ENCODE peak calls at places on chromosomes 2 and 18, in six cellular contexts. One of them, this sample, is unnamed.

GRCh38 chr2:169625781-169626180 is 41.6 kb downstream of the PPIG start:
- DNase-seq in body of pancreas: no peak
- DNase-seq in hippocampal formation: no peak
- DNase-seq in neural crest cell: no peak
- DNase-seq in esophagus squamous epithelium: no peak
- DNase-seq in left ventricle myocardium superior: no peak
- DNase-seq in this sample: no peak

GRCh38 chr2:66839551-66840320 is 404.8 kb downstream of the MEIS1 start:
- DNase-seq in body of pancreas: peak
- DNase-seq in hippocampal formation: no peak
- DNase-seq in neural crest cell: no peak
- DNase-seq in esophagus squamous epithelium: no peak
- DNase-seq in left ventricle myocardium superior: no peak
- DNase-seq in this sample: no peak

GRCh38 chr2:191247381-191248057 is 2.3 kb downstream of the MYO1B start:
- DNase-seq in body of pancreas: peak
- DNase-seq in hippocampal formation: no peak
- DNase-seq in neural crest cell: no peak
- DNase-seq in esophagus squamous epithelium: no peak
- DNase-seq in left ventricle myocardium superior: no peak
- DNase-seq in this sample: peak

GRCh38 chr18:67516432-67517223 is at the start of gene DSEL:
- DNase-seq in body of pancreas: peak
- DNase-seq in hippocampal formation: peak
- DNase-seq in neural crest cell: peak
- DNase-seq in esophagus squamous epithelium: peak
- DNase-seq in left ventricle myocardium superior: peak
- DNase-seq in this sample: peak

GRCh38 chr2:39696072-39696471 is 30.4 kb downstream of the TMEM178A start:
- DNase-seq in body of pancreas: no peak
- DNase-seq in hippocampal formation: no peak
- DNase-seq in neural crest cell: no peak
- DNase-seq in esophagus squamous epithelium: no peak
- DNase-seq in left ventricle myocardium superior: no peak
- DNase-seq in this sample: peak

GRCh38 chr2:66235408-66235807 is 199.5 kb upstream of the MEIS1 start:
- DNase-seq in body of pancreas: no peak
- DNase-seq in hippocampal formation: no peak
- DNase-seq in neural crest cell: no peak
- DNase-seq in esophagus squamous epithelium: no peak
- DNase-seq in left ventricle myocardium superior: no peak
- DNase-seq in this sample: no peak

GRCh38 chr18:11392292-11392691 is 217.1 kb upstream of the SLC35G4 start:
- DNase-seq in body of pancreas: no peak
- DNase-seq in hippocampal formation: no peak
- DNase-seq in neural crest cell: no peak
- DNase-seq in esophagus squamous epithelium: no peak
- DNase-seq in left ventricle myocardium superior: no peak
- DNase-seq in this sample: peak

GRCh38 chr2:20755132-20755800 is 67.6 kb downstream of the LDAH start:
- DNase-seq in body of pancreas: no peak
- DNase-seq in hippocampal formation: no peak
- DNase-seq in neural crest cell: no peak
- DNase-seq in esophagus squamous epithelium: no peak
- DNase-seq in left ventricle myocardium superior: no peak
- DNase-seq in this sample: no peak

GRCh38 chr2:10188211-10188610 is 65.7 kb downstream of the RRM2 start:
- DNase-seq in body of pancreas: no peak
- DNase-seq in hippocampal formation: no peak
- DNase-seq in neural crest cell: no peak
- DNase-seq in esophagus squamous epithelium: no peak
- DNase-seq in left ventricle myocardium superior: no peak
- DNase-seq in this sample: peak

GRCh38 chr18:49250819-49251388 is 209.5 kb downstream of the DYM start:
- DNase-seq in body of pancreas: no peak
- DNase-seq in hippocampal formation: no peak
- DNase-seq in neural crest cell: no peak
- DNase-seq in esophagus squamous epithelium: no peak
- DNase-seq in left ventricle myocardium superior: no peak
- DNase-seq in this sample: peak

GRCh38 chr18:54382733-54383252 is 25.1 kb downstream of the C18orf54 start:
- DNase-seq in body of pancreas: no peak
- DNase-seq in hippocampal formation: no peak
- DNase-seq in neural crest cell: no peak
- DNase-seq in esophagus squamous epithelium: no peak
- DNase-seq in left ventricle myocardium superior: no peak
- DNase-seq in this sample: no peak

GRCh38 chr2:38037757-38038615 is 38.0 kb downstream of the CYP1B1 start:
- DNase-seq in body of pancreas: peak
- DNase-seq in hippocampal formation: no peak
- DNase-seq in neural crest cell: no peak
- DNase-seq in esophagus squamous epithelium: no peak
- DNase-seq in left ventricle myocardium superior: peak
- DNase-seq in this sample: peak

GRCh38 chr2:173631123-173631450 is 276.4 kb downstream of the CDCA7 start:
- DNase-seq in body of pancreas: peak
- DNase-seq in hippocampal formation: no peak
- DNase-seq in neural crest cell: no peak
- DNase-seq in esophagus squamous epithelium: no peak
- DNase-seq in left ventricle myocardium superior: peak
- DNase-seq in this sample: peak

GRCh38 chr18:5294113-5294617 is 1.4 kb downstream of the ZBTB14 start:
- DNase-seq in body of pancreas: peak
- DNase-seq in hippocampal formation: no peak
- DNase-seq in neural crest cell: no peak
- DNase-seq in esophagus squamous epithelium: peak
- DNase-seq in left ventricle myocardium superior: no peak
- DNase-seq in this sample: peak

GRCh38 chr2:225270861-225271260 is 128.6 kb upstream of the NYAP2 start:
- DNase-seq in body of pancreas: peak
- DNase-seq in hippocampal formation: no peak
- DNase-seq in neural crest cell: no peak
- DNase-seq in esophagus squamous epithelium: no peak
- DNase-seq in left ventricle myocardium superior: no peak
- DNase-seq in this sample: peak

GRCh38 chr2:3198119-3198518 is 179.5 kb downstream of the EIPR1 start:
- DNase-seq in body of pancreas: no peak
- DNase-seq in hippocampal formation: no peak
- DNase-seq in neural crest cell: peak
- DNase-seq in esophagus squamous epithelium: no peak
- DNase-seq in left ventricle myocardium superior: no peak
- DNase-seq in this sample: no peak

GRCh38 chr2:208619993-208620392 is 213.4 kb downstream of the PTH2R start:
- DNase-seq in body of pancreas: no peak
- DNase-seq in hippocampal formation: no peak
- DNase-seq in neural crest cell: no peak
- DNase-seq in esophagus squamous epithelium: no peak
- DNase-seq in left ventricle myocardium superior: no peak
- DNase-seq in this sample: no peak

GRCh38 chr18:3062798-3063563 is 50.0 kb upstream of the LPIN2 start:
- DNase-seq in body of pancreas: peak
- DNase-seq in hippocampal formation: peak
- DNase-seq in neural crest cell: peak
- DNase-seq in esophagus squamous epithelium: no peak
- DNase-seq in left ventricle myocardium superior: peak
- DNase-seq in this sample: peak

GRCh38 chr2:140988597-140988996 is 1142.2 kb downstream of the LRP1B start:
- DNase-seq in body of pancreas: no peak
- DNase-seq in hippocampal formation: no peak
- DNase-seq in neural crest cell: no peak
- DNase-seq in esophagus squamous epithelium: no peak
- DNase-seq in left ventricle myocardium superior: no peak
- DNase-seq in this sample: no peak

GRCh38 chr2:138275881-138276280 is 225.7 kb upstream of the SPOPL start:
- DNase-seq in body of pancreas: peak
- DNase-seq in hippocampal formation: no peak
- DNase-seq in neural crest cell: no peak
- DNase-seq in esophagus squamous epithelium: no peak
- DNase-seq in left ventricle myocardium superior: no peak
- DNase-seq in this sample: peak

GRCh38 chr2:237512774-237513466 is 25.9 kb downstream of the MLPH start:
- DNase-seq in body of pancreas: peak
- DNase-seq in hippocampal formation: peak
- DNase-seq in neural crest cell: peak
- DNase-seq in esophagus squamous epithelium: no peak
- DNase-seq in left ventricle myocardium superior: peak
- DNase-seq in this sample: peak

GRCh38 chr2:148981350-148981749 is 57.1 kb upstream of the LYPD6B start:
- DNase-seq in body of pancreas: no peak
- DNase-seq in hippocampal formation: no peak
- DNase-seq in neural crest cell: no peak
- DNase-seq in esophagus squamous epithelium: no peak
- DNase-seq in left ventricle myocardium superior: no peak
- DNase-seq in this sample: no peak

GRCh38 chr2:32844253-32844652 is 102.5 kb upstream of the LTBP1 start:
- DNase-seq in body of pancreas: no peak
- DNase-seq in hippocampal formation: no peak
- DNase-seq in neural crest cell: no peak
- DNase-seq in esophagus squamous epithelium: no peak
- DNase-seq in left ventricle myocardium superior: no peak
- DNase-seq in this sample: no peak

GRCh38 chr2:242054406-242054805 is 184.9 kb downstream of the RTP5 start:
- DNase-seq in body of pancreas: no peak
- DNase-seq in hippocampal formation: no peak
- DNase-seq in neural crest cell: no peak
- DNase-seq in esophagus squamous epithelium: no peak
- DNase-seq in left ventricle myocardium superior: no peak
- DNase-seq in this sample: no peak

GRCh38 chr2:127653421-127654083 is 7.6 kb downstream of the GPR17 start:
- DNase-seq in body of pancreas: no peak
- DNase-seq in hippocampal formation: no peak
- DNase-seq in neural crest cell: no peak
- DNase-seq in esophagus squamous epithelium: no peak
- DNase-seq in left ventricle myocardium superior: peak
- DNase-seq in this sample: no peak

GRCh38 chr2:36785179-36785795 is 88.8 kb downstream of the VIT start:
- DNase-seq in body of pancreas: peak
- DNase-seq in hippocampal formation: peak
- DNase-seq in neural crest cell: peak
- DNase-seq in esophagus squamous epithelium: no peak
- DNase-seq in left ventricle myocardium superior: peak
- DNase-seq in this sample: peak

GRCh38 chr2:240441326-240441992 is 6.0 kb downstream of the GPC1 start:
- DNase-seq in body of pancreas: no peak
- DNase-seq in hippocampal formation: no peak
- DNase-seq in neural crest cell: no peak
- DNase-seq in esophagus squamous epithelium: no peak
- DNase-seq in left ventricle myocardium superior: peak
- DNase-seq in this sample: no peak

GRCh38 chr2:65548571-65549261 is 116.3 kb upstream of the SPRED2 start:
- DNase-seq in body of pancreas: no peak
- DNase-seq in hippocampal formation: no peak
- DNase-seq in neural crest cell: no peak
- DNase-seq in esophagus squamous epithelium: no peak
- DNase-seq in left ventricle myocardium superior: no peak
- DNase-seq in this sample: no peak

GRCh38 chr2:160109939-160110673 is 47.7 kb upstream of the PLA2R1 start:
- DNase-seq in body of pancreas: peak
- DNase-seq in hippocampal formation: peak
- DNase-seq in neural crest cell: peak
- DNase-seq in esophagus squamous epithelium: no peak
- DNase-seq in left ventricle myocardium superior: peak
- DNase-seq in this sample: peak

GRCh38 chr18:62963522-62963921 is 248.2 kb downstream of the PHLPP1 start:
- DNase-seq in body of pancreas: no peak
- DNase-seq in hippocampal formation: no peak
- DNase-seq in neural crest cell: no peak
- DNase-seq in esophagus squamous epithelium: no peak
- DNase-seq in left ventricle myocardium superior: no peak
- DNase-seq in this sample: peak

GRCh38 chr18:58863539-58864145 is 1.0 kb upstream of the ZNF532 start:
- DNase-seq in body of pancreas: peak
- DNase-seq in hippocampal formation: peak
- DNase-seq in neural crest cell: peak
- DNase-seq in esophagus squamous epithelium: no peak
- DNase-seq in left ventricle myocardium superior: peak
- DNase-seq in this sample: peak

GRCh38 chr2:71923887-71924533 is 223.7 kb downstream of the CYP26B1 start:
- DNase-seq in body of pancreas: peak
- DNase-seq in hippocampal formation: peak
- DNase-seq in neural crest cell: peak
- DNase-seq in esophagus squamous epithelium: peak
- DNase-seq in left ventricle myocardium superior: peak
- DNase-seq in this sample: peak